ENCODE peak calls at places on chromosomes 4 and X, in four cellular contexts. N is NCI-H2171 treated with DMSO at 0.1 percent for 48 hours, K is BJ, F is Kasumi-1. Q is an unnamed sample.

GRCh38 chr4:109994415-109994827 is 81.7 kb downstream of the EGF start:
- DNase-seq in N (no peak), F (no peak), K (no peak), Q (no peak)

GRCh38 chrX:124426824-124427223 is 80.5 kb downstream of the SH2D1A start:
- DNase-seq in N (no peak), F (no peak), K (no peak), Q (no peak)

GRCh38 chrX:1448793-1449580 is 3.7 kb downstream of the ASMTL start:
- DNase-seq in K (no peak), N (no peak), F (no peak), Q (no peak)

GRCh38 chr4:8939160-8939855 is 67.7 kb upstream of the HMX1 start:
- DNase-seq in K (no peak), F (no peak), N (no peak), Q (no peak)

GRCh38 chrX:44514272-44514671 is 28.4 kb downstream of the FUNDC1 start:
- DNase-seq in N (no peak), K (no peak), F (no peak), Q (no peak)

GRCh38 chrX:78124304-78124703 is 15.1 kb downstream of the TAF9B start:
- DNase-seq in K (no peak), N (peak; percentile 2), F (peak; percentile 9), Q (peak; percentile 23)

GRCh38 chrX:71533850-71534515 is 1.1 kb downstream of the OGT start:
- DNase-seq in F (peak; percentile 20), K (no peak), N (peak; percentile 36), Q (peak; percentile 53)

GRCh38 chr4:70654605-70655011 is 11.7 kb downstream of the JCHAIN start:
- DNase-seq in F (no peak), N (no peak), K (no peak), Q (no peak)

GRCh38 chrX:50996930-50997329 is 86.4 kb downstream of the BMP15 start:
- DNase-seq in K (no peak), N (no peak), F (no peak), Q (peak; percentile 0)

GRCh38 chr4:76601791-76602190 is 166.8 kb downstream of the SHROOM3 start:
- DNase-seq in K (no peak), F (peak; percentile 4), N (no peak), Q (no peak)

GRCh38 chr4:185210102-185210981 is 944 bp downstream of the SNX25 start:
- DNase-seq in N (peak; percentile 2), K (no peak), F (no peak), Q (peak; percentile 54)

GRCh38 chr4:151850751-151851150 is 89.9 kb upstream of the GATB start:
- DNase-seq in N (no peak), F (no peak), K (peak; percentile 2), Q (no peak)

GRCh38 chr4:152266831-152267480 is 268.9 kb downstream of the FBXW7 start:
- DNase-seq in F (no peak), K (no peak), N (no peak), Q (no peak)

GRCh38 chr4:89221175-89221867 is 86.3 kb downstream of the GPRIN3 start:
- DNase-seq in F (no peak), K (no peak), N (no peak), Q (no peak)

GRCh38 chr4:131316086-131316485 is 1833.0 kb upstream of the PCDH10 start:
- DNase-seq in K (no peak), N (no peak), F (no peak), Q (no peak)

GRCh38 chr4:169464080-169464479 is 148.3 kb downstream of the NEK1 start:
- DNase-seq in K (no peak), F (no peak), N (no peak), Q (no peak)

GRCh38 chr4:7239844-7240243 is 47.5 kb downstream of the SORCS2 start:
- DNase-seq in N (no peak), F (no peak), K (no peak), Q (peak; percentile 27)

GRCh38 chrX:154991039-154991438 is 31.5 kb downstream of the F8 start:
- DNase-seq in K (no peak), N (no peak), F (no peak), Q (no peak)

GRCh38 chr4:158833602-158834001 is 64.8 kb downstream of the FNIP2 start:
- DNase-seq in F (no peak), N (no peak), K (no peak), Q (no peak)

GRCh38 chr4:5957091-5957490 is 61.1 kb downstream of the C4orf50 start:
- DNase-seq in K (no peak), N (peak; percentile 41), F (no peak), Q (peak; percentile 42)

GRCh38 chr4:184534511-184535391 is 60.4 kb upstream of the IRF2 start:
- DNase-seq in N (no peak), F (peak; percentile 80), K (peak; percentile 55), Q (no peak)

GRCh38 chr4:71449878-71450277 is 111.1 kb downstream of the SLC4A4 start:
- DNase-seq in K (no peak), F (no peak), N (no peak), Q (no peak)